ENCODE peak calls at places on chromosomes 3 and 15, in seven cellular contexts. One of them, this sample, is unnamed.

GRCh38 chr3:20186600-20187004 is 596 bp upstream of the SGO1 start:
- DNase-seq in left ventricle myocardium inferior: no peak
- DNase-seq in activated CD4-positive, alpha-beta T cell treated with anti-CD3 and anti-CD28 coated beads, Interleukin-2, amount 10 ng/mL, durations not matched to agents 7 days and 5 days: no peak
- DNase-seq in stimulated activated CD4-positive, alpha-beta T cell treated with anti-CD3 and anti-CD28 coated beads, TNF-alpha, amount 100 ng/mL, for 4 hours: no peak
- DNase-seq in A172: no peak
- DNase-seq in T1000: no peak
- DNase-seq in substantia nigra: no peak
- DNase-seq in this sample: no peak

GRCh38 chr3:18840535-18841137 is 307.7 kb upstream of the KCNH8 start:
- DNase-seq in left ventricle myocardium inferior: no peak
- DNase-seq in activated CD4-positive, alpha-beta T cell treated with anti-CD3 and anti-CD28 coated beads, Interleukin-2, amount 10 ng/mL, durations not matched to agents 7 days and 5 days: no peak
- DNase-seq in T1000: no peak
- DNase-seq in A172: no peak
- DNase-seq in stimulated activated CD4-positive, alpha-beta T cell treated with anti-CD3 and anti-CD28 coated beads, TNF-alpha, amount 100 ng/mL, for 4 hours: no peak
- DNase-seq in substantia nigra: no peak
- DNase-seq in this sample: no peak

GRCh38 chr15:31382693-31383005 is 56.0 kb downstream of the KLF13 start:
- DNase-seq in stimulated activated CD4-positive, alpha-beta T cell treated with anti-CD3 and anti-CD28 coated beads, TNF-alpha, amount 100 ng/mL, for 4 hours: no peak
- DNase-seq in substantia nigra: no peak
- DNase-seq in activated CD4-positive, alpha-beta T cell treated with anti-CD3 and anti-CD28 coated beads, Interleukin-2, amount 10 ng/mL, durations not matched to agents 7 days and 5 days: no peak
- DNase-seq in left ventricle myocardium inferior: peak
- DNase-seq in T1000: no peak
- DNase-seq in A172: no peak
- DNase-seq in this sample: no peak

GRCh38 chr15:74233864-74234597 is 2.1 kb upstream of the CCDC33 start:
- DNase-seq in substantia nigra: no peak
- DNase-seq in T1000: no peak
- DNase-seq in A172: no peak
- DNase-seq in activated CD4-positive, alpha-beta T cell treated with anti-CD3 and anti-CD28 coated beads, Interleukin-2, amount 10 ng/mL, durations not matched to agents 7 days and 5 days: no peak
- DNase-seq in stimulated activated CD4-positive, alpha-beta T cell treated with anti-CD3 and anti-CD28 coated beads, TNF-alpha, amount 100 ng/mL, for 4 hours: no peak
- DNase-seq in left ventricle myocardium inferior: no peak
- DNase-seq in this sample: peak

GRCh38 chr15:37767841-37768455 is 166.5 kb upstream of the TMCO5A start:
- DNase-seq in activated CD4-positive, alpha-beta T cell treated with anti-CD3 and anti-CD28 coated beads, Interleukin-2, amount 10 ng/mL, durations not matched to agents 7 days and 5 days: no peak
- DNase-seq in substantia nigra: no peak
- DNase-seq in left ventricle myocardium inferior: no peak
- DNase-seq in A172: no peak
- DNase-seq in T1000: no peak
- DNase-seq in stimulated activated CD4-positive, alpha-beta T cell treated with anti-CD3 and anti-CD28 coated beads, TNF-alpha, amount 100 ng/mL, for 4 hours: no peak
- DNase-seq in this sample: no peak

GRCh38 chr3:82423485-82423884 is 662.0 kb upstream of the GBE1 start:
- DNase-seq in substantia nigra: no peak
- DNase-seq in left ventricle myocardium inferior: no peak
- DNase-seq in stimulated activated CD4-positive, alpha-beta T cell treated with anti-CD3 and anti-CD28 coated beads, TNF-alpha, amount 100 ng/mL, for 4 hours: no peak
- DNase-seq in T1000: no peak
- DNase-seq in A172: no peak
- DNase-seq in activated CD4-positive, alpha-beta T cell treated with anti-CD3 and anti-CD28 coated beads, Interleukin-2, amount 10 ng/mL, durations not matched to agents 7 days and 5 days: no peak
- DNase-seq in this sample: no peak

GRCh38 chr3:31832576-31832975 is 148.5 kb downstream of the OSBPL10 start:
- DNase-seq in left ventricle myocardium inferior: no peak
- DNase-seq in T1000: no peak
- DNase-seq in activated CD4-positive, alpha-beta T cell treated with anti-CD3 and anti-CD28 coated beads, Interleukin-2, amount 10 ng/mL, durations not matched to agents 7 days and 5 days: no peak
- DNase-seq in stimulated activated CD4-positive, alpha-beta T cell treated with anti-CD3 and anti-CD28 coated beads, TNF-alpha, amount 100 ng/mL, for 4 hours: no peak
- DNase-seq in A172: no peak
- DNase-seq in substantia nigra: no peak
- DNase-seq in this sample: no peak

GRCh38 chr15:81106560-81106959 is 27.5 kb upstream of the CFAP161 start:
- DNase-seq in substantia nigra: peak
- DNase-seq in A172: peak
- DNase-seq in activated CD4-positive, alpha-beta T cell treated with anti-CD3 and anti-CD28 coated beads, Interleukin-2, amount 10 ng/mL, durations not matched to agents 7 days and 5 days: peak
- DNase-seq in left ventricle myocardium inferior: no peak
- DNase-seq in stimulated activated CD4-positive, alpha-beta T cell treated with anti-CD3 and anti-CD28 coated beads, TNF-alpha, amount 100 ng/mL, for 4 hours: no peak
- DNase-seq in T1000: no peak
- DNase-seq in this sample: peak

GRCh38 chr3:53805463-53806159 is 40.6 kb downstream of the CHDH start:
- DNase-seq in stimulated activated CD4-positive, alpha-beta T cell treated with anti-CD3 and anti-CD28 coated beads, TNF-alpha, amount 100 ng/mL, for 4 hours: no peak
- DNase-seq in substantia nigra: no peak
- DNase-seq in T1000: no peak
- DNase-seq in A172: no peak
- DNase-seq in left ventricle myocardium inferior: no peak
- DNase-seq in activated CD4-positive, alpha-beta T cell treated with anti-CD3 and anti-CD28 coated beads, Interleukin-2, amount 10 ng/mL, durations not matched to agents 7 days and 5 days: no peak
- DNase-seq in this sample: no peak

GRCh38 chr3:140537075-140537474 is 140.8 kb upstream of the TRIM42 start:
- DNase-seq in T1000: no peak
- DNase-seq in activated CD4-positive, alpha-beta T cell treated with anti-CD3 and anti-CD28 coated beads, Interleukin-2, amount 10 ng/mL, durations not matched to agents 7 days and 5 days: no peak
- DNase-seq in substantia nigra: no peak
- DNase-seq in left ventricle myocardium inferior: no peak
- DNase-seq in stimulated activated CD4-positive, alpha-beta T cell treated with anti-CD3 and anti-CD28 coated beads, TNF-alpha, amount 100 ng/mL, for 4 hours: no peak
- DNase-seq in A172: no peak
- DNase-seq in this sample: no peak

GRCh38 chr3:122944671-122945151 is 82.9 kb downstream of the SEMA5B start:
- DNase-seq in T1000: peak
- DNase-seq in A172: peak
- DNase-seq in left ventricle myocardium inferior: no peak
- DNase-seq in substantia nigra: no peak
- DNase-seq in stimulated activated CD4-positive, alpha-beta T cell treated with anti-CD3 and anti-CD28 coated beads, TNF-alpha, amount 100 ng/mL, for 4 hours: no peak
- DNase-seq in activated CD4-positive, alpha-beta T cell treated with anti-CD3 and anti-CD28 coated beads, Interleukin-2, amount 10 ng/mL, durations not matched to agents 7 days and 5 days: no peak
- DNase-seq in this sample: peak

GRCh38 chr15:73924258-73924921 is 1.9 kb upstream of the LOXL1 start:
- DNase-seq in stimulated activated CD4-positive, alpha-beta T cell treated with anti-CD3 and anti-CD28 coated beads, TNF-alpha, amount 100 ng/mL, for 4 hours: no peak
- DNase-seq in T1000: peak
- DNase-seq in substantia nigra: peak
- DNase-seq in A172: peak
- DNase-seq in left ventricle myocardium inferior: peak
- DNase-seq in activated CD4-positive, alpha-beta T cell treated with anti-CD3 and anti-CD28 coated beads, Interleukin-2, amount 10 ng/mL, durations not matched to agents 7 days and 5 days: no peak
- DNase-seq in this sample: peak

GRCh38 chr3:133301731-133302130 is 98.1 kb upstream of the BFSP2 start:
- DNase-seq in stimulated activated CD4-positive, alpha-beta T cell treated with anti-CD3 and anti-CD28 coated beads, TNF-alpha, amount 100 ng/mL, for 4 hours: no peak
- DNase-seq in substantia nigra: no peak
- DNase-seq in activated CD4-positive, alpha-beta T cell treated with anti-CD3 and anti-CD28 coated beads, Interleukin-2, amount 10 ng/mL, durations not matched to agents 7 days and 5 days: no peak
- DNase-seq in T1000: no peak
- DNase-seq in A172: peak
- DNase-seq in left ventricle myocardium inferior: no peak
- DNase-seq in this sample: peak

GRCh38 chr15:80480171-80480811 is 76.1 kb downstream of the ARNT2 start:
- DNase-seq in left ventricle myocardium inferior: no peak
- DNase-seq in stimulated activated CD4-positive, alpha-beta T cell treated with anti-CD3 and anti-CD28 coated beads, TNF-alpha, amount 100 ng/mL, for 4 hours: no peak
- DNase-seq in A172: peak
- DNase-seq in activated CD4-positive, alpha-beta T cell treated with anti-CD3 and anti-CD28 coated beads, Interleukin-2, amount 10 ng/mL, durations not matched to agents 7 days and 5 days: no peak
- DNase-seq in T1000: no peak
- DNase-seq in substantia nigra: no peak
- DNase-seq in this sample: peak

GRCh38 chr3:17846466-17846865 is 104.0 kb upstream of the TBC1D5 start:
- DNase-seq in T1000: no peak
- DNase-seq in substantia nigra: no peak
- DNase-seq in activated CD4-positive, alpha-beta T cell treated with anti-CD3 and anti-CD28 coated beads, Interleukin-2, amount 10 ng/mL, durations not matched to agents 7 days and 5 days: no peak
- DNase-seq in stimulated activated CD4-positive, alpha-beta T cell treated with anti-CD3 and anti-CD28 coated beads, TNF-alpha, amount 100 ng/mL, for 4 hours: no peak
- DNase-seq in left ventricle myocardium inferior: no peak
- DNase-seq in A172: peak
- DNase-seq in this sample: no peak

GRCh38 chr3:128360705-128361271 is 105.9 kb downstream of the DNAJB8 start:
- DNase-seq in stimulated activated CD4-positive, alpha-beta T cell treated with anti-CD3 and anti-CD28 coated beads, TNF-alpha, amount 100 ng/mL, for 4 hours: no peak
- DNase-seq in left ventricle myocardium inferior: no peak
- DNase-seq in T1000: no peak
- DNase-seq in substantia nigra: no peak
- DNase-seq in activated CD4-positive, alpha-beta T cell treated with anti-CD3 and anti-CD28 coated beads, Interleukin-2, amount 10 ng/mL, durations not matched to agents 7 days and 5 days: no peak
- DNase-seq in A172: peak
- DNase-seq in this sample: no peak

GRCh38 chr3:13851997-13852637 is 27.8 kb downstream of the WNT7A start:
- DNase-seq in left ventricle myocardium inferior: no peak
- DNase-seq in activated CD4-positive, alpha-beta T cell treated with anti-CD3 and anti-CD28 coated beads, Interleukin-2, amount 10 ng/mL, durations not matched to agents 7 days and 5 days: no peak
- DNase-seq in substantia nigra: no peak
- DNase-seq in T1000: no peak
- DNase-seq in A172: no peak
- DNase-seq in stimulated activated CD4-positive, alpha-beta T cell treated with anti-CD3 and anti-CD28 coated beads, TNF-alpha, amount 100 ng/mL, for 4 hours: no peak
- DNase-seq in this sample: no peak

GRCh38 chr3:150371741-150372254 is 36.3 kb upstream of the TSC22D2 start:
- DNase-seq in T1000: peak
- DNase-seq in activated CD4-positive, alpha-beta T cell treated with anti-CD3 and anti-CD28 coated beads, Interleukin-2, amount 10 ng/mL, durations not matched to agents 7 days and 5 days: no peak
- DNase-seq in A172: peak
- DNase-seq in substantia nigra: no peak
- DNase-seq in stimulated activated CD4-positive, alpha-beta T cell treated with anti-CD3 and anti-CD28 coated beads, TNF-alpha, amount 100 ng/mL, for 4 hours: no peak
- DNase-seq in left ventricle myocardium inferior: no peak
- DNase-seq in this sample: peak

This sample was measured in RCC 7860.